ENCODE peak calls at places on chromosome 2, in seven cellular contexts. One of them, this sample, is unnamed.

GRCh38 chr2:232901711-232902578 is 31.9 kb downstream of the SNORC start:
- ATAC-seq in heart left ventricle: peak; percentile 68
- ATAC-seq in GM12878: no peak
- ATAC-seq in IMR-90: peak; percentile 99
- ATAC-seq in right lobe of liver: no peak
- ATAC-seq in A549: peak; percentile 98
- ATAC-seq in body of pancreas: no peak
- ATAC-seq in this sample: no peak

GRCh38 chr2:71067567-71068217 is 756 bp upstream of the NAGK start:
- ATAC-seq in heart left ventricle: peak; percentile 17
- ATAC-seq in GM12878: peak; percentile 2
- ATAC-seq in IMR-90: peak; percentile 25
- ATAC-seq in right lobe of liver: no peak
- ATAC-seq in A549: peak; percentile 69
- ATAC-seq in body of pancreas: peak; percentile 43
- ATAC-seq in this sample: no peak

GRCh38 chr2:15337996-15338666 is 223.0 kb downstream of the NBAS start:
- ATAC-seq in heart left ventricle: no peak
- ATAC-seq in GM12878: no peak
- ATAC-seq in IMR-90: no peak
- ATAC-seq in right lobe of liver: no peak
- ATAC-seq in A549: no peak
- ATAC-seq in body of pancreas: no peak
- ATAC-seq in this sample: no peak

GRCh38 chr2:212777020-212777491 is 238.5 kb upstream of the ERBB4 start:
- ATAC-seq in heart left ventricle: no peak
- ATAC-seq in GM12878: peak; percentile 74
- ATAC-seq in IMR-90: peak; percentile 96
- ATAC-seq in right lobe of liver: peak; percentile 64
- ATAC-seq in A549: no peak
- ATAC-seq in body of pancreas: no peak
- ATAC-seq in this sample: peak; percentile 22

GRCh38 chr2:36485521-36485920 is 112.4 kb downstream of the FEZ2 start:
- ATAC-seq in heart left ventricle: peak; percentile 47
- ATAC-seq in GM12878: no peak
- ATAC-seq in IMR-90: peak; percentile 38
- ATAC-seq in right lobe of liver: peak; percentile 51
- ATAC-seq in A549: peak; percentile 66
- ATAC-seq in body of pancreas: peak; percentile 34
- ATAC-seq in this sample: peak; percentile 43

GRCh38 chr2:120809576-120810440 is 74.1 kb downstream of the GLI2 start:
- ATAC-seq in heart left ventricle: no peak
- ATAC-seq in GM12878: no peak
- ATAC-seq in IMR-90: peak; percentile 69
- ATAC-seq in right lobe of liver: no peak
- ATAC-seq in A549: peak; percentile 10
- ATAC-seq in body of pancreas: no peak
- ATAC-seq in this sample: no peak

GRCh38 chr2:12064153-12064552 is 317.7 kb downstream of the LPIN1 start:
- ATAC-seq in heart left ventricle: peak; percentile 85
- ATAC-seq in GM12878: peak; percentile 28
- ATAC-seq in IMR-90: no peak
- ATAC-seq in right lobe of liver: peak; percentile 53
- ATAC-seq in A549: peak; percentile 84
- ATAC-seq in body of pancreas: no peak
- ATAC-seq in this sample: no peak

GRCh38 chr2:112916145-112916571 is 5.2 kb downstream of the IL37 start:
- ATAC-seq in heart left ventricle: no peak
- ATAC-seq in GM12878: peak; percentile 42
- ATAC-seq in IMR-90: no peak
- ATAC-seq in right lobe of liver: no peak
- ATAC-seq in A549: no peak
- ATAC-seq in body of pancreas: no peak
- ATAC-seq in this sample: no peak

GRCh38 chr2:62099050-62099449 is 96.9 kb upstream of the B3GNT2 start:
- ATAC-seq in heart left ventricle: no peak
- ATAC-seq in GM12878: peak; percentile 4
- ATAC-seq in IMR-90: no peak
- ATAC-seq in right lobe of liver: peak; percentile 25
- ATAC-seq in A549: no peak
- ATAC-seq in body of pancreas: no peak
- ATAC-seq in this sample: no peak

GRCh38 chr2:178870703-178871102 is 63.5 kb upstream of the TTN start:
- ATAC-seq in heart left ventricle: peak; percentile 58
- ATAC-seq in GM12878: no peak
- ATAC-seq in IMR-90: no peak
- ATAC-seq in right lobe of liver: no peak
- ATAC-seq in A549: no peak
- ATAC-seq in body of pancreas: peak; percentile 45
- ATAC-seq in this sample: no peak

GRCh38 chr2:26245810-26246209 is 1.1 kb downstream of the HADHB start:
- ATAC-seq in heart left ventricle: no peak
- ATAC-seq in GM12878: peak; percentile 70
- ATAC-seq in IMR-90: no peak
- ATAC-seq in right lobe of liver: no peak
- ATAC-seq in A549: no peak
- ATAC-seq in body of pancreas: no peak
- ATAC-seq in this sample: no peak

GRCh38 chr2:201084863-201085262 is 13.1 kb downstream of the NDUFB3 start:
- ATAC-seq in heart left ventricle: no peak
- ATAC-seq in GM12878: no peak
- ATAC-seq in IMR-90: no peak
- ATAC-seq in right lobe of liver: no peak
- ATAC-seq in A549: no peak
- ATAC-seq in body of pancreas: no peak
- ATAC-seq in this sample: no peak

GRCh38 chr2:8452296-8452695 is 229.6 kb upstream of the ID2 start:
- ATAC-seq in heart left ventricle: no peak
- ATAC-seq in GM12878: no peak
- ATAC-seq in IMR-90: no peak
- ATAC-seq in right lobe of liver: no peak
- ATAC-seq in A549: no peak
- ATAC-seq in body of pancreas: no peak
- ATAC-seq in this sample: no peak

GRCh38 chr2:174438146-174438886 is 42.8 kb downstream of the SCRN3 start:
- ATAC-seq in heart left ventricle: peak; percentile 93
- ATAC-seq in GM12878: no peak
- ATAC-seq in IMR-90: no peak
- ATAC-seq in right lobe of liver: peak; percentile 50
- ATAC-seq in A549: no peak
- ATAC-seq in body of pancreas: no peak
- ATAC-seq in this sample: peak; percentile 41

GRCh38 chr2:237264480-237265219 is 149.3 kb downstream of the COL6A3 start:
- ATAC-seq in heart left ventricle: no peak
- ATAC-seq in GM12878: no peak
- ATAC-seq in IMR-90: peak; percentile 70
- ATAC-seq in right lobe of liver: no peak
- ATAC-seq in A549: peak; percentile 61
- ATAC-seq in body of pancreas: no peak
- ATAC-seq in this sample: no peak

GRCh38 chr2:222423632-222424280 is 587 bp upstream of the SGPP2 start:
- ATAC-seq in heart left ventricle: no peak
- ATAC-seq in GM12878: peak; percentile 58
- ATAC-seq in IMR-90: no peak
- ATAC-seq in right lobe of liver: no peak
- ATAC-seq in A549: no peak
- ATAC-seq in body of pancreas: peak; percentile 28
- ATAC-seq in this sample: no peak

GRCh38 chr2:222423186-222423585 is 1.2 kb upstream of the SGPP2 start:
- ATAC-seq in heart left ventricle: no peak
- ATAC-seq in GM12878: no peak
- ATAC-seq in IMR-90: no peak
- ATAC-seq in right lobe of liver: no peak
- ATAC-seq in A549: no peak
- ATAC-seq in body of pancreas: no peak
- ATAC-seq in this sample: no peak

GRCh38 chr2:222424729-222425671 is 657 bp downstream of the SGPP2 start:
- ATAC-seq in heart left ventricle: peak; percentile 55
- ATAC-seq in GM12878: peak; percentile 41
- ATAC-seq in IMR-90: no peak
- ATAC-seq in right lobe of liver: peak; percentile 22
- ATAC-seq in A549: peak; percentile 55
- ATAC-seq in body of pancreas: peak; percentile 27
- ATAC-seq in this sample: no peak

GRCh38 chr2:222426836-222427130 is 2.4 kb downstream of the SGPP2 start:
- ATAC-seq in heart left ventricle: no peak
- ATAC-seq in GM12878: no peak
- ATAC-seq in IMR-90: no peak
- ATAC-seq in right lobe of liver: no peak
- ATAC-seq in A549: no peak
- ATAC-seq in body of pancreas: no peak
- ATAC-seq in this sample: no peak

GRCh38 chr2:222424281-222424728 is at the start of gene SGPP2:
- ATAC-seq in heart left ventricle: peak; percentile 40
- ATAC-seq in GM12878: peak; percentile 43
- ATAC-seq in IMR-90: no peak
- ATAC-seq in right lobe of liver: peak; percentile 69
- ATAC-seq in A549: peak; percentile 67
- ATAC-seq in body of pancreas: peak; percentile 79
- ATAC-seq in this sample: no peak
- H3K4me3 ChIP-seq in heart left ventricle: peak within 1 kb of the TSS; percentile 60
- H3K4me3 ChIP-seq in GM12878: peak within 1 kb of the TSS; percentile 73
- H3K4me3 ChIP-seq in IMR-90: no peak within 1 kb of the TSS
- H3K4me3 ChIP-seq in right lobe of liver: peak within 1 kb of the TSS; percentile 49
- H3K4me3 ChIP-seq in A549: peak within 1 kb of the TSS; percentile 67
- H3K4me3 ChIP-seq in body of pancreas: no peak within 1 kb of the TSS
- H3K4me3 ChIP-seq in this sample: peak within 1 kb of the TSS; percentile 58

DNA sequence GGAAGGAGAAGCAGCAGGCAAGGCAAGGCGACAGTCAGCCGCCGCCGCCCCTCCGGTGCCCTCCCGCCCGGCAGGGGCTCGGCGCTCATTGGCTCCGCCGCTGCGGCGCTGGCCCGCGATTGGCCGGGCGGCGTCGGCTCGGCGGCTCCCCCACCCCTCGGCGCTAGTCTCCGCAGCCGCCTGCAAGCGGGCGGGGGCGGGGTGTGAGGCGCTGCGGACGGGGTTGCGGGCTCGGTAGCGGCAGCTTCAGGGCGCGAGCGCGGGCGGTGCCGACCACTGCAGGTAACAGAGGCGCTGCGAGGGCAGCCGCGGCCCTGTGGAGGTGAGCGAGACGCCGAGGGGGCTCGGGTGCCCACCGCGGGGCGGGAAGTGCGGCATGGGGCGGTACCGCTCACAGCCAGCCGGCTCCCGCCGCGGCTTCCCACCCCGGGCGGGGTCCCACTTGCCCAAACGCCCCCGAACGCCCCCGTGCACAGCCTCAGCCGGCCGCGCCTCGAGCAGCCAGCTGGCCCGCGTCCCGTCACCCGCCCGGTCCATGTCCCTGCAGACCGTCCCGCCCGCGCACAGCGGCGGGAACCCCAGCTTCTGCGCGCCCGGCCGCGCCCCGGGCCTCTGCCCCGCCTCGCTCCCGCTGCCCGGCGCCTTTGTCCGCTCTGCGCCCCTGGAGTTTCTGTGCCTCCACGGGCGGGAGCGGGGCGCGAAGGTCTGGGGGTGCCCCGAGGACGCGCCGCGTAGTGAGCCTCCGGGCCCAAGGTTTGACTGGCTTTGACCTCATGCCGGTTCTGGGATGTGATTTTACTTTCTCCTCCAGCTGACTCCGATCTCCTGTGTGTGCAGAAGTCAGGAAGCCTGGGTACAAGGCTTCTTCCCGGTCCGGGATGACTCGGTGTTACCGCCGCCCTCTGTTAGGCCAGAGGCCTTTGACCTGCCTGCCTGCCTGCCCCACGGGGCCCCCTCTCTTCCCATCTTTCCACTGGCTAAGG is at the start of gene SANBR:
- ATAC-seq in heart left ventricle: peak; percentile 99
- ATAC-seq in GM12878: peak; percentile 99
- ATAC-seq in IMR-90: peak; percentile 98
- ATAC-seq in right lobe of liver: peak; percentile 99
- ATAC-seq in A549: peak; percentile 98
- ATAC-seq in body of pancreas: peak; percentile 99
- ATAC-seq in this sample: peak; percentile 99
- TF ChIP-seq POLR2A in heart left ventricle: peak; percentile 77
- TF ChIP-seq POLR2A in GM12878: peak; percentile 81
- TF ChIP-seq POLR2A in IMR-90: no peak
- TF ChIP-seq POLR2A in right lobe of liver: peak; percentile 61
- TF ChIP-seq POLR2A in A549: peak; percentile 85
- TF ChIP-seq POLR2A in body of pancreas: peak; percentile 48
- TF ChIP-seq POLR2A in this sample: no peak

GRCh38 chr2:241036964-241037421 is 38.6 kb downstream of the SNED1 start:
- ATAC-seq in heart left ventricle: no peak
- ATAC-seq in GM12878: peak; percentile 74
- ATAC-seq in IMR-90: no peak
- ATAC-seq in right lobe of liver: no peak
- ATAC-seq in A549: no peak
- ATAC-seq in body of pancreas: peak; percentile 5
- ATAC-seq in this sample: no peak

GRCh38 chr2:241037498-241037897 is 39.1 kb downstream of the SNED1 start:
- ATAC-seq in heart left ventricle: no peak
- ATAC-seq in GM12878: no peak
- ATAC-seq in IMR-90: no peak
- ATAC-seq in right lobe of liver: no peak
- ATAC-seq in A549: no peak
- ATAC-seq in body of pancreas: no peak
- ATAC-seq in this sample: no peak

GRCh38 chr2:241035142-241035817 is 36.9 kb downstream of the SNED1 start:
- ATAC-seq in heart left ventricle: no peak
- ATAC-seq in GM12878: peak; percentile 2
- ATAC-seq in IMR-90: no peak
- ATAC-seq in right lobe of liver: no peak
- ATAC-seq in A549: no peak
- ATAC-seq in body of pancreas: no peak
- ATAC-seq in this sample: no peak

GRCh38 chr2:241035818-241036396 is 37.5 kb downstream of the SNED1 start:
- ATAC-seq in heart left ventricle: no peak
- ATAC-seq in GM12878: peak; percentile 26
- ATAC-seq in IMR-90: no peak
- ATAC-seq in right lobe of liver: no peak
- ATAC-seq in A549: no peak
- ATAC-seq in body of pancreas: no peak
- ATAC-seq in this sample: no peak

DNA sequence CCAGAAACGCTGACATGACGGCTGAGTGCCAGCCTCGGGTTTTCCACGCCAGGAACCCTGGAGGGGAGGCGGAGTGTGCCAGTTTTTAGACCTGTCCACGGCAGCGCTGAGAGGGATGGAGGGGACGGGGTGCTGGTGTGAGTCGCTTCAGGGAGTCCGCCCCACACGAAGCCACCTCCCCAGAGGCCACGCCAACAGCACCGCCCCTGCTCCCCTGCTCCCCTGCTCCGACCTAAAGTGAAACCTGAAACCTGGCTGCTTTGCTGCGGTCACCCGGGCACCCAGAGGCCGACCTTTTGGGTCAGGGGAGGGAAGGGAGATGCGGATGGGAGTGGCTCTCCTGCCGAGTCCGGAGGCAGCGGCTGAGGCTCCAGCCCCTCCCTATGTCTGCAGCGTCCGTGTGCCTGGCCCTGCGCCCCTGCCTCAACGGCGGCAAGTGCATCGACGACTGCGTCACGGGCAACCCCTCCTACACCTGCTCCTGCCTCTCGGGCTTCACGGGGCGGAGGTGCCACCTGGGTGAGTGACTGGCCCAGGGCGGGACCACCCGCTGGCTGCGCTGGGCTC is 38.1 kb downstream of the SNED1 start:
- ATAC-seq in heart left ventricle: peak; percentile 12
- ATAC-seq in GM12878: peak; percentile 85
- ATAC-seq in IMR-90: no peak
- ATAC-seq in right lobe of liver: peak; percentile 58
- ATAC-seq in A549: no peak
- ATAC-seq in body of pancreas: peak; percentile 69
- ATAC-seq in this sample: peak; percentile 12
- H3K4me3 ChIP-seq in heart left ventricle: peak overlapping the region; percentile 35
- H3K4me3 ChIP-seq in GM12878: peak overlapping the region; percentile 60
- H3K4me3 ChIP-seq in IMR-90: no peak overlapping the region
- H3K4me3 ChIP-seq in right lobe of liver: peak overlapping the region; percentile 7
- H3K4me3 ChIP-seq in A549: no peak overlapping the region
- H3K4me3 ChIP-seq in body of pancreas: no peak overlapping the region
- H3K4me3 ChIP-seq in this sample: peak overlapping the region; percentile 3

GRCh38 chr2:43221660-43222471 is 4.5 kb downstream of the ZFP36L2 start:
- ATAC-seq in heart left ventricle: peak; percentile 29
- ATAC-seq in GM12878: no peak
- ATAC-seq in IMR-90: peak; percentile 22
- ATAC-seq in right lobe of liver: peak; percentile 8
- ATAC-seq in A549: peak; percentile 23
- ATAC-seq in body of pancreas: peak; percentile 5
- ATAC-seq in this sample: peak; percentile 31
- TF ChIP-seq POLR2A in heart left ventricle: peak; percentile 56
- TF ChIP-seq POLR2A in GM12878: no peak
- TF ChIP-seq POLR2A in IMR-90: peak; percentile 1
- TF ChIP-seq POLR2A in right lobe of liver: peak; percentile 46
- TF ChIP-seq POLR2A in A549: peak; percentile 29
- TF ChIP-seq POLR2A in body of pancreas: peak; percentile 66
- TF ChIP-seq POLR2A in this sample: peak; percentile 51

This sample was measured in gastroesophageal sphincter.